ENCODE peak calls at places on chromosomes 11 and 22, in eight cellular contexts. E is GM12865, K is T-helper 2 cell, V is T-helper 1 cell, D is smooth muscle cell of the brain vasculature, A is lower leg skin, G is H4, H is A172. T is an unnamed sample.

GRCh38 chr22:49733631-49734030 is 94.0 kb downstream of the BRD1 start:
- DNase-seq in H (no peak), A (peak), D (no peak), V (no peak), E (no peak), K (no peak), G (no peak), T (no peak)

GRCh38 chr11:13495929-13496328 is at the start of gene PTH:
- DNase-seq in D (no peak), G (no peak), V (no peak), A (no peak), E (no peak), K (no peak), H (no peak), T (no peak)

GRCh38 chr11:5737091-5737490 is 843 bp downstream of the OR56B1 start:
- DNase-seq in E (no peak), H (no peak), D (no peak), K (no peak), A (no peak), G (no peak), V (no peak), T (no peak)

GRCh38 chr11:46678741-46679130 is 21.7 kb downstream of the ARHGAP1 start:
- DNase-seq in G (no peak), V (no peak), H (no peak), E (no peak), D (no peak), K (no peak), A (no peak), T (no peak)

GRCh38 chr11:60370811-60371297 is 7.5 kb upstream of the MS4A7 start:
- DNase-seq in D (no peak), G (peak), E (no peak), V (no peak), A (no peak), H (no peak), K (no peak), T (no peak)

GRCh38 chr11:130897262-130898182 is 18.8 kb downstream of the SNX19 start:
- DNase-seq in G (peak), E (no peak), K (no peak), D (no peak), V (no peak), H (peak), A (no peak), T (peak)

GRCh38 chr11:47130541-47130940 is 46.1 kb downstream of the ARFGAP2 start:
- DNase-seq in A (peak), K (no peak), D (no peak), G (no peak), E (no peak), V (no peak), H (no peak), T (no peak)

GRCh38 chr11:63800921-63801320 is 12.3 kb upstream of the SPINDOC start:
- DNase-seq in G (no peak), V (no peak), H (no peak), K (no peak), D (no peak), E (no peak), A (no peak), T (no peak)

GRCh38 chr11:47961383-47961782 is 19.0 kb upstream of the PTPRJ start:
- DNase-seq in H (peak), V (no peak), A (no peak), D (no peak), K (no peak), G (peak), E (no peak), T (no peak)

GRCh38 chr11:78940500-78941225 is 366.0 kb upstream of the NARS2 start:
- DNase-seq in K (no peak), E (no peak), H (no peak), D (no peak), A (peak), V (no peak), G (no peak), T (no peak)

GRCh38 chr11:46381046-46381835 is at the start of gene MDK:
- DNase-seq in V (no peak), D (no peak), A (no peak), G (no peak), K (no peak), E (no peak), H (no peak), T (no peak)

GRCh38 chr22:21889251-21889990 is 22.0 kb upstream of the MAPK1 start:
- DNase-seq in D (no peak), A (no peak), E (no peak), H (no peak), K (no peak), G (no peak), V (no peak), T (no peak)

T was measured in MV-4-11.